ENCODE peak calls at places on chromosomes 5 and 9, in eight cellular contexts. G is AG04449; D is amniotic epithelial cell; F is stromal cell of bone marrow; Q is activated CD4-positive, alpha-beta T cell treated with anti-CD3 and anti-CD28 coated beads, Interleukin-2, amount 10 ng/mL, durations not matched to agents 7 days and 5 days; J is LHCN-M2; H is left ventricle myocardium inferior; M is mucosa of descending colon. U is an unnamed sample.
A peak's percentile ranks its signal among the peaks of the same experiment; 100 is the strongest.

GRCh38 chr9:121498487-121499176 is 1.0 kb downstream of the GGTA1 start:
- DNase-seq in D (peak; percentile 21), M (peak; percentile 30), J (peak; percentile 22), Q (no peak), H (no peak), F (peak; percentile 30), G (no peak), U (no peak)

GRCh38 chr9:131854334-131854733 is 114.5 kb upstream of the RAPGEF1 start:
- DNase-seq in M (no peak), G (no peak), Q (no peak), F (no peak), J (no peak), D (no peak), H (no peak), U (no peak)

GRCh38 chr9:94920439-94920951 is 194.0 kb downstream of the AOPEP start:
- DNase-seq in M (peak; percentile 40), D (peak; percentile 94), J (peak; percentile 75), G (no peak), F (no peak), H (peak; percentile 58), Q (no peak), U (no peak)

GRCh38 chr5:93092349-93093105 is 488.5 kb downstream of the NR2F1-AS1 start:
- DNase-seq in D (peak; percentile 52), F (peak; percentile 47), G (no peak), M (no peak), Q (no peak), J (peak; percentile 89), H (no peak), U (no peak)

GRCh38 chr5:90264930-90265857 is 144.4 kb downstream of the CETN3 start:
- DNase-seq in J (peak; percentile 53), Q (peak; percentile 64), D (peak; percentile 68), G (peak; percentile 19), M (peak; percentile 61), F (peak; percentile 31), H (peak; percentile 31), U (peak; percentile 45)

GRCh38 chr9:113223963-113224362 is 2.6 kb downstream of the SLC31A1 start:
- DNase-seq in F (no peak), G (peak; percentile 47), M (no peak), D (peak; percentile 92), J (no peak), H (no peak), Q (no peak), U (no peak)

GRCh38 chr5:116837876-116838568 is 263.4 kb upstream of the SEMA6A start:
- DNase-seq in G (no peak), D (no peak), J (no peak), F (no peak), H (no peak), M (no peak), Q (no peak), U (peak; percentile 57)

GRCh38 chr5:137073192-137073591 is 425.9 kb downstream of the SPOCK1 start:
- DNase-seq in H (no peak), F (peak; percentile 67), G (no peak), J (peak; percentile 60), M (no peak), Q (no peak), D (peak; percentile 19), U (no peak)

GRCh38 chr5:400282-401215 is 42.4 kb upstream of the EXOC3 start:
- DNase-seq in M (peak; percentile 24), G (peak; percentile 84), J (peak; percentile 57), Q (peak; percentile 3), H (no peak), F (peak; percentile 71), D (no peak), U (no peak)

GRCh38 chr9:77807295-77807694 is 159.2 kb upstream of the GNA14 start:
- DNase-seq in H (no peak), Q (no peak), G (peak; percentile 89), F (peak; percentile 94), D (peak; percentile 97), M (no peak), J (peak; percentile 93), U (no peak)

GRCh38 chr5:101728933-101729332 is 567.2 kb downstream of the SLCO4C1 start:
- DNase-seq in M (no peak), D (no peak), F (no peak), J (no peak), H (no peak), G (no peak), Q (no peak), U (no peak)

GRCh38 chr5:159792180-159792579 is 124.1 kb upstream of the ADRA1B start:
- DNase-seq in D (no peak), M (no peak), F (no peak), J (no peak), Q (no peak), G (no peak), H (no peak), U (no peak)

GRCh38 chr9:63817622-63818518 is 1467.1 kb downstream of the FOXD4L5 start:
- DNase-seq in Q (peak; percentile 61), G (no peak), J (peak; percentile 9), D (no peak), H (peak; percentile 55), M (peak; percentile 69), F (no peak), U (peak; percentile 13)